ENCODE peak calls at places on chromosomes 12 and 14, in six cellular contexts. S, V, Z, K, U and W are unnamed samples.

GRCh38 chr14:54730156-54730961 is 163.4 kb downstream of the SAMD4A start:
- DNase-seq in S (peak; percentile 17), V (no peak), Z (no peak), K (no peak), U (peak; percentile 73), W (peak; percentile 38)

GRCh38 chr12:17976202-17976601 is 113.8 kb downstream of the RERGL start:
- DNase-seq in S (peak; percentile 22), V (peak; percentile 31), Z (peak; percentile 41), K (no peak), U (no peak), W (no peak)

GRCh38 chr14:55240526-55241178 is 30.6 kb upstream of the FBXO34 start:
- DNase-seq in S (peak; percentile 71), V (no peak), Z (peak; percentile 42), K (no peak), U (no peak), W (peak; percentile 46)

GRCh38 chr14:20415723-20416622 is 2.7 kb upstream of the TEP1 start:
- DNase-seq in S (peak; percentile 48), V (peak; percentile 53), Z (peak; percentile 50), K (peak; percentile 63), U (no peak), W (no peak)

GRCh38 chr14:52914295-52914694 is 36.6 kb downstream of the FERMT2 start:
- DNase-seq in S (no peak), V (no peak), Z (no peak), K (no peak), U (no peak), W (no peak)

GRCh38 chr12:31682136-31682962 is 22.9 kb downstream of the ETFBKMT start:
- DNase-seq in S (peak; percentile 86), V (peak; percentile 65), Z (peak; percentile 68), K (peak; percentile 80), U (peak; percentile 28), W (peak; percentile 31)

GRCh38 chr14:31172084-31172483 is 35.5 kb downstream of the HECTD1 start:
- DNase-seq in S (no peak), V (no peak), Z (no peak), K (no peak), U (no peak), W (no peak)

GRCh38 chr14:36022765-36023415 is 153.6 kb downstream of the PTCSC3 start:
- DNase-seq in S (no peak), V (no peak), Z (no peak), K (no peak), U (no peak), W (no peak)

GRCh38 chr12:108720757-108721514 is 10.4 kb downstream of the CORO1C start:
- DNase-seq in S (peak; percentile 57), V (no peak), Z (no peak), K (no peak), U (no peak), W (no peak)

GRCh38 chr12:74945771-74946198 is 263.9 kb downstream of the KCNC2 start:
- DNase-seq in S (no peak), V (no peak), Z (no peak), K (no peak), U (no peak), W (no peak)

GRCh38 chr14:24365600-24366374 is 2.2 kb upstream of the NFATC4 start:
- DNase-seq in S (peak; percentile 87), V (peak; percentile 93), Z (peak; percentile 87), K (peak; percentile 21), U (peak; percentile 85), W (peak; percentile 65)

GRCh38 chr14:30443368-30444007 is 115.5 kb upstream of the G2E3 start:
- DNase-seq in S (peak; percentile 20), V (peak; percentile 66), Z (no peak), K (no peak), U (no peak), W (no peak)

GRCh38 chr12:131860472-131861260 is 32.5 kb downstream of the MMP17 start:
- DNase-seq in S (peak; percentile 58), V (no peak), Z (no peak), K (no peak), U (peak; percentile 78), W (no peak)

GRCh38 chr14:72291908-72292688 is 359.9 kb downstream of the RGS6 start:
- DNase-seq in S (peak; percentile 52), V (peak; percentile 52), Z (peak; percentile 55), K (peak; percentile 31), U (no peak), W (peak; percentile 7)

GRCh38 chr12:4353785-4354208 is 25.7 kb downstream of the FGF23 start:
- DNase-seq in S (no peak), V (peak; percentile 22), Z (no peak), K (peak; percentile 39), U (no peak), W (no peak)

GRCh38 chr12:85076688-85077430 is 40.7 kb downstream of the LRRIQ1 start:
- DNase-seq in S (peak; percentile 83), V (peak; percentile 70), Z (no peak), K (no peak), U (peak; percentile 62), W (peak; percentile 64)

GRCh38 chr12:29148958-29149690 is at the start of gene FAR2:
- DNase-seq in S (peak; percentile 34), V (peak; percentile 35), Z (peak; percentile 70), K (peak; percentile 84), U (no peak), W (no peak)

GRCh38 chr12:95326450-95326849 is 108.8 kb downstream of the VEZT start:
- DNase-seq in S (no peak), V (no peak), Z (no peak), K (no peak), U (no peak), W (no peak)

GRCh38 chr14:43938588-43939281 is 568.3 kb downstream of the FSCB start:
- DNase-seq in S (no peak), V (no peak), Z (no peak), K (no peak), U (no peak), W (no peak)

GRCh38 chr12:106179086-106179485 is 40.3 kb upstream of the NUAK1 start:
- DNase-seq in S (no peak), V (no peak), Z (no peak), K (no peak), U (no peak), W (no peak)

GRCh38 chr12:2095878-2096277 is 43.1 kb downstream of the CACNA1C start:
- DNase-seq in S (no peak), V (no peak), Z (no peak), K (no peak), U (no peak), W (no peak)

GRCh38 chr14:98140862-98141261 is 1131.1 kb downstream of the BCL11B start:
- DNase-seq in S (no peak), V (no peak), Z (no peak), K (no peak), U (no peak), W (no peak)

GRCh38 chr14:98137626-98138025 is 1134.4 kb downstream of the BCL11B start:
- DNase-seq in S (no peak), V (no peak), Z (no peak), K (no peak), U (no peak), W (no peak)

GRCh38 chr14:98136019-98136418 is 1136.0 kb downstream of the BCL11B start:
- DNase-seq in S (no peak), V (no peak), Z (no peak), K (peak; percentile 84), U (no peak), W (no peak)

GRCh38 chr14:98136420-98136819 is 1135.6 kb downstream of the BCL11B start:
- DNase-seq in S (no peak), V (no peak), Z (no peak), K (peak; percentile 32), U (no peak), W (no peak)

DNA sequence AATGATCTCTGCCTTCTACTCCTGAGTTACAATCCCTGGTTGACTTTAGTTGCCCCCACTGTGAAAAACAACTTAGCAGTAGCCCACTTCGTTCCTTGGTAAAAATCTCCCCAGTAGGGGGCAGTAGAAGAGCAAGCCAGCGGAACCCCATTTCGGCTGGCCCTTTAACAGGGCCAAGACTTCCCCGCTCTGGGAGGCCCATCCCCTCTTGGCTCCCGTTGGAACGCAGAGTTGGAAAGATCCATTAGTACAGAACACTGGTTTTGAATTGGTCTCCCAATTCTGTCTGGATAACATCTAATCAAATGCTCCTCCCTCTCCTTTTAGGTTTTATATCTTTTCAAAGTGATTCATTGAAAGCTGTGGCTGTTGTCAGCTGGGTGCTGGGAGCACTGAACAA is 1133.3 kb downstream of the BCL11B start:
- DNase-seq in S (no peak), V (peak; percentile 55), Z (peak; percentile 64), K (peak; percentile 81), U (no peak), W (no peak)
- TF ChIP-seq CTCF in S (peak; percentile 53), V (peak; percentile 27), Z (peak; percentile 88), K (peak; percentile 86), U (peak; percentile 25), W (no peak)

DNA sequence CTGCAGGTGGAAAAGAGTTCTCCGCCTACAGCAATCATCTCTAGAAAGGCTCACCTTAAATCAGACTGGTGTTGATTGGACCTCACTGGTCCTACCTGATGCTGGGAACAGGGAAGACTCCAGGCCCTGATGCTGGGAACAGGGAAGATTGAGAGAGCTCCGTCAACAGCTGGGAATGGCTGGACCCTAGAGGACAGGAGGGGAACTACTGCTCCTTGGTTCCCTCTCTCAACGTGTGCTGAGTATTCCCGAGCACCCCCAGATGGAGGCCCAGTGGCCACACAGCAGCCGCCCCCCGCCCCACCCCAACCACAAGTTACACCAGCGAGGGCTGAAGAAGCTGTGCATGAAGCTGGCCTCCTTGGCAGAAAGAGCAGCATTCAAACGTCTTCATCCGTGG is 240.3 kb downstream of the SLC15A4 start:
- DNase-seq in S (no peak), V (peak; percentile 2), Z (no peak), K (no peak), U (no peak), W (no peak)
- TF ChIP-seq CTCF in S (no peak), V (no peak), Z (no peak), K (peak; percentile 18), U (no peak), W (no peak)

GRCh38 chr12:15151141-15152091 is 69.8 kb downstream of the RERG start:
- DNase-seq in S (peak; percentile 38), V (peak; percentile 46), Z (no peak), K (no peak), U (no peak), W (no peak)

GRCh38 chr12:15152864-15153263 is 68.4 kb downstream of the RERG start:
- DNase-seq in S (no peak), V (no peak), Z (no peak), K (no peak), U (no peak), W (peak; percentile 10)

GRCh38 chr12:15154108-15154507 is 67.1 kb downstream of the RERG start:
- DNase-seq in S (no peak), V (no peak), Z (no peak), K (no peak), U (no peak), W (no peak)

GRCh38 chr12:15155271-15155670 is 65.9 kb downstream of the RERG start:
- DNase-seq in S (no peak), V (no peak), Z (no peak), K (no peak), U (no peak), W (no peak)

DNA sequence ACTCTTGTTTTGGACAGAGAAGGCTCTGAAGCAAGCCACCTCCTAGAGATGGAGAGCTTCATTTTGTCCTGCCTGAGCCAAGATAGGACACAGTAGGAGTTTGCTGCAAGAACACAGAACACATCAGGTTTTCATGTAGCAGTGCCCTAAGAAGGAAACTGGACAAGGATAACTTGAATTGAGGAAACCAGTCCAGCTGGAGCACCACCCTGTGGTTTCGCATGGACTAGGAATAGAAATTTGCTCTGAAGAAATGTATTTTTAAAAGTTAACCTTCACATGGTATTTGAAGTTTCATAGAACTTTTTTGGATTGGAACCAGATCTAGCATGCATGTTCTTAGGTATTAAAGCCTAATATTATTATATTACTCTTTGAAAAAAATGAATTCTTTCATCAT is 68.8 kb downstream of the RERG start:
- DNase-seq in S (no peak), V (no peak), Z (no peak), K (no peak), U (no peak), W (no peak)
- TF ChIP-seq CTCF in S (peak; percentile 55), V (peak; percentile 28), Z (no peak), K (no peak), U (peak; percentile 16), W (no peak)

GRCh38 chr12:6872073-6873048 is 742 bp downstream of the SPSB2 start:
- DNase-seq in S (peak; percentile 46), V (peak; percentile 91), Z (peak; percentile 95), K (peak; percentile 88), U (no peak), W (no peak)
- TF ChIP-seq CTCF in S (peak; percentile 99), V (peak; percentile 98), Z (peak; percentile 78), K (peak; percentile 98), U (peak; percentile 98), W (peak; percentile 100)